ENCODE peak calls at places on chromosome 13, in four cellular contexts. R is esophagus squamous epithelium; C is naive thymus-derived CD4-positive, alpha-beta T cell; E is tibial artery. T is an unnamed sample.

GRCh38 chr13:35159041-35159440 is 217.0 kb downstream of the NBEA start:
- DNase-seq in C (no peak), E (no peak), R (no peak), T (no peak)

GRCh38 chr13:101773062-101773461 is 320.6 kb downstream of the ITGBL1 start:
- DNase-seq in C (no peak), E (no peak), R (no peak), T (no peak)

GRCh38 chr13:57375876-57376275 is 208.9 kb downstream of the PRR20E start:
- DNase-seq in C (no peak), E (no peak), R (no peak), T (no peak)

GRCh38 chr13:29767006-29767405 is 83.4 kb downstream of the UBL3 start:
- DNase-seq in C (no peak), R (no peak), E (no peak), T (no peak)

GRCh38 chr13:90430127-90430526 is 917.4 kb upstream of the MIR17HG start:
- DNase-seq in C (no peak), R (no peak), E (no peak), T (no peak)

GRCh38 chr13:43983373-43983772 is 103.7 kb downstream of the LACC1 start:
- DNase-seq in E (no peak), C (no peak), R (no peak), T (no peak)

GRCh38 chr13:110529522-110530311 is 31.8 kb downstream of the RAB20 start:
- DNase-seq in E (no peak), R (no peak), C (no peak), T (no peak)

GRCh38 chr13:20616059-20616797 is 49.3 kb downstream of the IFT88 start:
- DNase-seq in C (no peak), E (no peak), R (no peak), T (no peak)

GRCh38 chr13:75959861-75960481 is 323.8 kb downstream of the LMO7 start:
- DNase-seq in C (no peak), E (no peak), R (no peak), T (no peak)

GRCh38 chr13:24004142-24004541 is 106.8 kb upstream of the C1QTNF9B start:
- DNase-seq in R (no peak), E (no peak), C (no peak), T (no peak)

GRCh38 chr13:51148952-51149573 is 38.0 kb upstream of the C13orf42 start:
- DNase-seq in E (no peak), C (no peak), R (no peak), T (peak)

GRCh38 chr13:111363121-111363520 is 42.7 kb downstream of the TEX29 start:
- DNase-seq in E (no peak), R (no peak), C (no peak), T (no peak)

GRCh38 chr13:69035771-69036170 is 1071.9 kb upstream of the ATXN8OS start:
- DNase-seq in E (no peak), R (no peak), C (no peak), T (no peak)

GRCh38 chr13:52945348-52945747 is 83.3 kb upstream of the OLFM4 start:
- DNase-seq in R (no peak), E (no peak), C (no peak), T (no peak)

GRCh38 chr13:76000131-76000530 is 364.0 kb downstream of the LMO7 start:
- DNase-seq in C (no peak), E (no peak), R (no peak), T (no peak)

GRCh38 chr13:70623260-70623659 is 515.0 kb upstream of the KLHL1 start:
- DNase-seq in R (no peak), E (no peak), C (no peak), T (no peak)

GRCh38 chr13:24233351-24233901 is 72.9 kb downstream of the SPATA13 start:
- DNase-seq in C (no peak), R (no peak), E (no peak), T (no peak)

GRCh38 chr13:50130686-50131051 is 115.4 kb downstream of the KCNRG start:
- DNase-seq in E (peak), R (no peak), C (no peak), T (no peak)

GRCh38 chr13:103803349-103803748 is 737.1 kb upstream of the SLC10A2 start:
- DNase-seq in C (no peak), R (no peak), E (no peak), T (no peak)

GRCh38 chr13:22126433-22127021 is 455.7 kb downstream of the FGF9 start:
- DNase-seq in R (no peak), E (no peak), C (no peak), T (no peak)

GRCh38 chr13:102291587-102292218 is 110.1 kb downstream of the FGF14 start:
- DNase-seq in R (no peak), C (no peak), E (no peak), T (peak)

GRCh38 chr13:46469064-46469463 is 82.0 kb upstream of the RUBCNL start:
- DNase-seq in C (no peak), E (no peak), R (no peak), T (no peak)

GRCh38 chr13:94829201-94829600 is 116.9 kb upstream of the SOX21 start:
- DNase-seq in C (no peak), E (no peak), R (no peak), T (no peak)

GRCh38 chr13:87669379-87669978 is 1.7 kb upstream of the SLITRK5 start:
- DNase-seq in R (no peak), C (no peak), E (no peak), T (no peak)

DNA sequence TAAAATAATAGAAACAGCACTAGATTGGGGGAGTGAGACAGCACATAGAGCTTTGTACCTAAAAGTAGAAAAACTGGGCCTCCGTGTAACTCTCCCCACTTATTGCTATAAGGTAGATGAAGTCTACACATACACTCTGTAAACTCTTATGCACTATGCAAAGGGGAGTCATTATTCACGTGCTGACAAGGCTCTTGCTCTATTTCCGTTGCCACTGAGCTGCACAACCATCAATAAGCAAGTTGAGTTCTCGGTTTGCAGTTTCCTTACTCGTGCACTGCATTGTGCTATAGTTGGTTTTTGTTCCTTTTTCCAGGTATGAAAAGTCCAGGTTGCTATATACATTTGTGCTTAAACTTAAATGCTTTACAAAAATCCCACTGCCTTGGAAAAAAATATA is 294.0 kb upstream of the DACH1 start:
- DNase-seq in R (no peak), E (no peak), C (no peak), T (no peak)
- H3K27ac ChIP-seq in R (no peak), E (no peak), C (no peak), T (no peak)

GRCh38 chr13:79374578-79374977 is 31.5 kb downstream of the RBM26 start:
- DNase-seq in E (no peak), R (no peak), C (no peak), T (no peak)
- H3K27ac ChIP-seq in E (no peak), R (no peak), C (no peak), T (no peak)

GRCh38 chr13:79389031-79389430 is 17.0 kb downstream of the RBM26 start:
- DNase-seq in E (no peak), C (no peak), R (no peak), T (no peak)

GRCh38 chr13:79398169-79398568 is 7.9 kb downstream of the RBM26 start:
- DNase-seq in E (no peak), C (no peak), R (no peak), T (no peak)

GRCh38 chr13:79395881-79396280 is 10.2 kb downstream of the RBM26 start:
- DNase-seq in E (no peak), C (no peak), R (no peak), T (no peak)

GRCh38 chr13:79393564-79394249 is 12.3 kb downstream of the RBM26 start:
- DNase-seq in R (peak), C (peak), E (no peak), T (no peak)

GRCh38 chr13:79392882-79393563 is 13.0 kb downstream of the RBM26 start:
- DNase-seq in C (peak), R (no peak), E (no peak), T (no peak)
- H3K27ac ChIP-seq in C (peak), R (no peak), E (no peak), T (no peak)

GRCh38 chr13:42798118-42798517 is 16.7 kb downstream of the FAM216B start:
- DNase-seq in C (no peak), E (no peak), R (no peak), T (no peak)

GRCh38 chr13:42794572-42795275 is 13.3 kb downstream of the FAM216B start:
- DNase-seq in E (no peak), C (no peak), R (no peak), T (no peak)

DNA sequence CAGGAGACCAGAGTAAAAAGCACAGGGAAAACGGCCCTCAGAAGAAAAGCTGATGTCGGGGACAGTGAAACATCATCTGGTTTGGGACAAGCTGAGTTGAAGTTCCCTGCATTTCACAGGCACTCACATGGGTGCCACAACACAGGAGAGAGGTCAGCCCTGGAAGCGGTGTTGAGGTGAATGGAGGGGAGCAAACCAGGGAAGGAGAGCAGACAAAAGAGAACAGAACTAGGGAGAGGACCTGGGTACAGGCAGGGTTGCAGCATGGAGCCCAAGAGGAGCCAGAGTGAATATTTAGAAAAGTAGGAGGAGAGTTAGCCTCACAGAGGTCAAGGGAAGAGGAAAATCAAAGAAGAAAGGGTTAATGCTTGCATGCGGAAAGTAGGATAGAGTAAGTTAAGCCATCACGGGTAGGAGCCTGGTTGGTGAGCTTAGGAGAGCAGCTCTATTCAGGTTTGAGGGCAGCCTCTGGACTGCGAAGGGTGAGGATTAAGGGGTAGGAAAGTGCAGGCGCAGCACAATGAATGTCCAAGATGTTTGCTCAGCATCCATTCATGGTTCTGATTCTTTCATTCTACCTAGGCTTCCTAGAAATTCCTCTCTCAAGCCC is 15.5 kb downstream of the FAM216B start:
- DNase-seq in E (no peak), C (no peak), R (no peak), T (no peak)
- H3K27ac ChIP-seq in E (no peak), C (no peak), R (no peak), T (no peak)

GRCh38 chr13:113739527-113740285 is 19.3 kb upstream of the TMEM255B start:
- DNase-seq in C (no peak), R (no peak), E (no peak), T (no peak)
- H3K27ac ChIP-seq in C (no peak), R (no peak), E (no peak), T (no peak)

GRCh38 chr13:33132644-33133440 is 116.6 kb downstream of the KL start:
- DNase-seq in C (no peak), R (no peak), E (no peak), T (no peak)
- H3K27ac ChIP-seq in C (no peak), R (peak), E (peak), T (no peak)